ENCODE peak calls at places on chromosomes 5 and 9, in five cellular contexts. Z is neuronal stem cell, G is IMR-90, Q is trophoblast cell, L is H1. P is an unnamed sample.

GRCh38 chr5:164256351-164256750 is 750.9 kb downstream of the MAT2B start:
- DNase-seq in Q (no peak), Z (no peak), G (peak; percentile 38), L (no peak), P (no peak)

GRCh38 chr5:72246239-72246580 is 73.8 kb downstream of the MRPS27 start:
- DNase-seq in G (no peak), Z (no peak), Q (no peak), L (no peak), P (peak; percentile 50)

GRCh38 chr9:15513335-15513734 is 2.6 kb upstream of the PSIP1 start:
- DNase-seq in G (no peak), Z (no peak), L (peak; percentile 66), Q (no peak), P (peak; percentile 22)

GRCh38 chr9:132797861-132798659 is 80.0 kb downstream of the AK8 start:
- DNase-seq in G (no peak), Q (no peak), L (no peak), Z (no peak), P (no peak)

GRCh38 chr5:11557063-11557462 is 347.2 kb downstream of the CTNND2 start:
- DNase-seq in Q (no peak), G (no peak), Z (no peak), L (no peak), P (no peak)

GRCh38 chr5:72160959-72161358 is 53.7 kb downstream of the MAP1B start:
- DNase-seq in Q (no peak), Z (no peak), L (no peak), G (peak; percentile 83), P (peak; percentile 59)

GRCh38 chr9:91836515-91836914 is 113.5 kb downstream of the ROR2 start:
- DNase-seq in L (no peak), Q (no peak), G (no peak), Z (no peak), P (no peak)

GRCh38 chr5:79612667-79613190 is 488 bp downstream of the TENT2 start:
- DNase-seq in Z (no peak), Q (no peak), G (no peak), L (no peak), P (no peak)

GRCh38 chr5:166768536-166768935 is 1522.9 kb upstream of the WWC1 start:
- DNase-seq in L (no peak), Q (no peak), Z (no peak), G (no peak), P (peak; percentile 52)

GRCh38 chr5:134893748-134894505 is 11.0 kb upstream of the PCBD2 start:
- DNase-seq in G (no peak), Z (no peak), L (no peak), Q (no peak), P (no peak)
- H3K36me3 ChIP-seq in G (peaks cover 17% of the 10 kb centered on the region), Z (no peaks in the 10 kb centered on the region), L (peaks cover 3% of the 10 kb centered on the region), Q (peaks cover 5% of the 10 kb centered on the region), P (peaks cover 59% of the 10 kb centered on the region)

DNA sequence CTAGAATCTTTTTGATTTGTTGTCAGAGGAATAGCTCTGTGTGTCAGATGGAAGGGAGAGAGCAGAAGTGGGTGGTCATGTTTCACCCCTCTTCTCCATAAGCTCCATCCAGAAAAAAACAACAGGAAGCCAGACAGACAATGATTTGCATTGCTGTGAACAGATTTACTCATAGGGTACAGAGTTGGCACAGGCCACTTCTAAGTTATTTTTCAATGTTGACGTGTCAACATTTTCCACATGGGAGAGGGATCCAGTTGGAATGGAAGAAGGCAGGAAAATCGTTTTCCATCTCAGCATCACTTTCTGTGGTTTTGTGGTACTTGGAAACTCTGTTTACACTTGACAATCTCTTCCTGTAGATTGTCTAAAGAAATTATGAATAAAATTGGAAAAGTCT is 86.7 kb downstream of the INSYN2B start:
- DNase-seq in Z (no peak), Q (no peak), G (no peak), L (no peak), P (no peak)
- H3K14ac ChIP-seq in Z (no peak overlapping the region), Q (no peak overlapping the region), G (peak overlapping the region; percentile 31), L (no peak overlapping the region), P (no peak overlapping the region)

GRCh38 chr9:7174301-7174700 is 416.5 kb downstream of the KDM4C start:
- DNase-seq in Z (no peak), L (no peak), Q (no peak), G (no peak), P (no peak)

GRCh38 chr9:7169717-7170348 is 412.1 kb downstream of the KDM4C start:
- DNase-seq in G (peak; percentile 22), Q (no peak), L (no peak), Z (no peak), P (no peak)

GRCh38 chr9:7173139-7173538 is 415.4 kb downstream of the KDM4C start:
- DNase-seq in Z (no peak), G (no peak), L (no peak), Q (no peak), P (no peak)

GRCh38 chr9:7172445-7173115 is 414.8 kb downstream of the KDM4C start:
- DNase-seq in G (peak; percentile 63), L (no peak), Z (no peak), Q (peak; percentile 56), P (no peak)

GRCh38 chr9:7171461-7171860 is 413.7 kb downstream of the KDM4C start:
- DNase-seq in Q (peak; percentile 38), L (no peak), Z (no peak), G (no peak), P (no peak)
- H3K4me2 ChIP-seq in Q (no peak overlapping the region), L (no peak overlapping the region), Z (no peak overlapping the region), G (no peak overlapping the region), P (no peak overlapping the region)

GRCh38 chr9:69046723-69047122 is 11.2 kb downstream of the FXN start:
- DNase-seq in Q (no peak), G (no peak), Z (no peak), L (no peak), P (no peak)

GRCh38 chr9:69047331-69047730 is 11.8 kb downstream of the FXN start:
- DNase-seq in Z (no peak), Q (no peak), L (no peak), G (no peak), P (no peak)

GRCh38 chr9:69040646-69041045 is 5.1 kb downstream of the FXN start:
- DNase-seq in G (no peak), Z (no peak), L (no peak), Q (no peak), P (no peak)

GRCh38 chr9:69045821-69046220 is 10.3 kb downstream of the FXN start:
- DNase-seq in Z (no peak), Q (no peak), G (no peak), L (no peak), P (no peak)

GRCh38 chr9:69044226-69045219 is 9.0 kb downstream of the FXN start:
- DNase-seq in Q (no peak), G (peak; percentile 68), Z (no peak), L (no peak), P (peak; percentile 65)
- H3K36me3 ChIP-seq in Q (peaks cover 3% of the 10 kb centered on the region), G (peaks cover 16% of the 10 kb centered on the region), Z (peaks cover 21% of the 10 kb centered on the region), L (peaks cover 16% of the 10 kb centered on the region), P (peaks cover 24% of the 10 kb centered on the region)

GRCh38 chr5:154966081-154966841 is 25.4 kb downstream of the MRPL22 start:
- DNase-seq in Q (no peak), G (no peak), Z (no peak), L (no peak), P (no peak)

GRCh38 chr5:154968953-154969352 is 28.1 kb downstream of the MRPL22 start:
- DNase-seq in G (no peak), Z (no peak), Q (no peak), L (no peak), P (no peak)

GRCh38 chr5:154971501-154971900 is 30.6 kb downstream of the MRPL22 start:
- DNase-seq in Z (no peak), G (peak; percentile 38), L (no peak), Q (no peak), P (no peak)

GRCh38 chr5:154970759-154971158 is 29.9 kb downstream of the MRPL22 start:
- DNase-seq in Z (no peak), L (no peak), G (peak; percentile 52), Q (no peak), P (no peak)

GRCh38 chr5:154967419-154968024 is 26.6 kb downstream of the MRPL22 start:
- DNase-seq in G (peak; percentile 21), Q (no peak), Z (no peak), L (no peak), P (peak; percentile 26)
- H3K14ac ChIP-seq in G (no peak overlapping the region), Q (no peak overlapping the region), Z (no peak overlapping the region), L (no peak overlapping the region), P (no peak overlapping the region)

GRCh38 chr5:168131519-168131918 is 159.9 kb upstream of the WWC1 start:
- DNase-seq in G (no peak), Q (no peak), Z (no peak), L (no peak), P (no peak)
- H3K4me2 ChIP-seq in G (no peak overlapping the region), Q (no peak overlapping the region), Z (no peak overlapping the region), L (no peak overlapping the region), P (no peak overlapping the region)

GRCh38 chr5:169705322-169705721 is 68.2 kb downstream of the DOCK2 start:
- DNase-seq in G (no peak), Z (no peak), L (no peak), Q (no peak), P (no peak)

GRCh38 chr5:169701910-169702451 is 64.9 kb downstream of the DOCK2 start:
- DNase-seq in Q (no peak), L (no peak), G (peak; percentile 64), Z (no peak), P (peak; percentile 57)

GRCh38 chr5:169703803-169704202 is 66.7 kb downstream of the DOCK2 start:
- DNase-seq in Q (no peak), Z (no peak), L (no peak), G (no peak), P (peak; percentile 28)

GRCh38 chr5:169700611-169701010 is 63.5 kb downstream of the DOCK2 start:
- DNase-seq in Z (no peak), Q (no peak), G (no peak), L (no peak), P (no peak)

GRCh38 chr5:169702726-169703481 is 65.8 kb downstream of the DOCK2 start:
- DNase-seq in Z (no peak), G (no peak), Q (no peak), L (no peak), P (peak; percentile 43)
- H3K36me3 ChIP-seq in Z (no peaks in the 10 kb centered on the region), G (no peaks in the 10 kb centered on the region), Q (no peaks in the 10 kb centered on the region), L (no peaks in the 10 kb centered on the region), P (no peaks in the 10 kb centered on the region)

GRCh38 chr5:126422994-126423788 is at the start of gene GRAMD2B:
- DNase-seq in Z (peak; percentile 68), G (peak; percentile 88), L (peak; percentile 82), Q (peak; percentile 88), P (peak; percentile 93)
- H3K14ac ChIP-seq in Z (no peak within 1 kb of the TSS), G (peak within 1 kb of the TSS; percentile 90), L (no peak within 1 kb of the TSS), Q (peak within 1 kb of the TSS; percentile 2), P (peak within 1 kb of the TSS; percentile 83)

GRCh38 chr9:121545875-121546423 is 46.3 kb upstream of the GGTA1 start:
- DNase-seq in Q (peak; percentile 98), G (peak; percentile 94), Z (peak; percentile 93), L (peak; percentile 97), P (peak; percentile 93)
- H3K4me2 ChIP-seq in Q (peak overlapping the region; percentile 32), G (peak overlapping the region; percentile 51), Z (peak overlapping the region; percentile 33), L (peak overlapping the region; percentile 57), P (peak overlapping the region; percentile 45)

DNA sequence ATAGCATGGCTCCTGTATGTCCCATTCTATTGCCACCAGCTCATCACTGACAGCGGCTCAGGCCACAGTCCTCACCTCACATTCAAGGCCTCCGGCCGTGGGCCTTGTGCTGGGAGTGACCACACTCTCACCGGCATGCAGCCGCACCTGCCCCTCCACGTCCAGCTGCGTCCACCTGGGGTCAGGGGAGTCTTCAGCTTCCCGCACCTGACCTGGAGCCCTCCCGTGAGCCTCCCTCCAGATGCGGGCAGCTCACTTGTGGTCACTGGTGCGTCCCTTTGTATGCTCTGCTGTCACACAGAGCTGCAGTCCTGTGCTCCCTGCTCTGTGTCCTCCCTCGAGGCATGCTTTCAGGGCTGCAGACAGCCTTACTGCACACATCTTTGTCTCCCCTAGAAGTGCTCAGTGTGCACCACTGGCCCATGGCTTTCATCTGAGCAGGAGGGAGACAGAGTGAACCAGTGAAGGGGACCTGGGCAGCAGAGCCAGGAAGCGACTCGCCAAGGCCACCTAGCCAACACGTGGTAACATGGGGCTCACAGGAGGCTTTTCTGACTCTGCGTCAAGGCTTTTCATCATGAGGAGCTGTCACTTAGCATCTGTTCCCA is 210.1 kb downstream of the ERCC6L2 start:
- DNase-seq in Q (no peak), Z (no peak), L (no peak), G (no peak), P (no peak)
- H3K36me3 ChIP-seq in Q (no peaks in the 10 kb centered on the region), Z (no peaks in the 10 kb centered on the region), L (no peaks in the 10 kb centered on the region), G (no peaks in the 10 kb centered on the region), P (no peaks in the 10 kb centered on the region)

P was measured in mesenchymal stem cell.